ENCODE peak calls at places on chromosomes 7 and 10, in seven cellular contexts. L is BE2C, Q is aorta, P is tibial nerve, F is lower lobe of right lung, N is upper lobe of right lung, X is hepatocyte. Y is an unnamed sample.

GRCh38 chr10:69666756-69667155 is 36.7 kb downstream of the FAM241B start:
- DNase-seq in P (no peak), N (no peak), L (no peak), Q (no peak), F (no peak), X (no peak), Y (no peak)

GRCh38 chr10:125144693-125145623 is 15.4 kb downstream of the CTBP2 start:
- DNase-seq in N (no peak), F (peak; percentile 59), Q (peak; percentile 77), X (no peak), P (no peak), L (peak; percentile 41), Y (peak; percentile 57)

GRCh38 chr10:110778221-110778620 is 93.5 kb upstream of the PDCD4 start:
- DNase-seq in F (no peak), L (no peak), N (no peak), Q (no peak), X (no peak), P (no peak), Y (no peak)

GRCh38 chr10:77325233-77325537 is 312.4 kb downstream of the KCNMA1 start:
- DNase-seq in X (no peak), Q (no peak), L (no peak), N (no peak), P (no peak), F (no peak), Y (no peak)

GRCh38 chr7:148262721-148263229 is 327.8 kb upstream of the C7orf33 start:
- DNase-seq in P (peak; percentile 58), F (peak; percentile 56), X (peak; percentile 81), N (peak; percentile 71), L (peak; percentile 78), Q (peak; percentile 88), Y (peak; percentile 32)

GRCh38 chr10:75019360-75019759 is 92.1 kb upstream of the SAMD8 start:
- DNase-seq in N (no peak), L (no peak), Q (no peak), F (no peak), X (no peak), P (no peak), Y (no peak)

GRCh38 chr7:31029251-31029650 is 22.9 kb upstream of the ADCYAP1R1 start:
- DNase-seq in Q (no peak), X (no peak), P (no peak), N (no peak), L (no peak), F (no peak), Y (no peak)

GRCh38 chr10:36181421-36181820 is 539.3 kb upstream of the FZD8 start:
- DNase-seq in L (no peak), Q (no peak), X (no peak), F (no peak), P (no peak), N (no peak), Y (no peak)

GRCh38 chr7:19815546-19815945 is 42.1 kb upstream of the TMEM196 start:
- DNase-seq in F (no peak), L (no peak), X (no peak), N (no peak), Q (no peak), P (no peak), Y (no peak)

GRCh38 chr10:69657417-69657816 is 27.4 kb downstream of the FAM241B start:
- DNase-seq in L (no peak), P (no peak), F (peak; percentile 19), Q (no peak), X (no peak), N (no peak), Y (no peak)

GRCh38 chr10:111824128-111824527 is 359.4 kb downstream of the GPAM start:
- DNase-seq in Q (no peak), F (no peak), N (no peak), L (no peak), X (no peak), P (no peak), Y (no peak)

GRCh38 chr7:7641129-7641663 is 644 bp downstream of the UMAD1 start:
- DNase-seq in X (peak; percentile 15), Q (no peak), P (no peak), L (peak; percentile 16), N (no peak), F (no peak), Y (no peak)

GRCh38 chr7:130180571-130180971 is 24.6 kb downstream of the TMEM209 start:
- DNase-seq in N (no peak), P (no peak), Q (no peak), L (no peak), F (no peak), X (no peak), Y (no peak)

GRCh38 chr10:12502526-12503274 is 153.4 kb downstream of the CAMK1D start:
- DNase-seq in P (no peak), L (no peak), F (no peak), N (peak; percentile 46), Q (peak; percentile 57), X (no peak), Y (no peak)

GRCh38 chr7:112362796-112363195 is 87.5 kb upstream of the IFRD1 start:
- DNase-seq in X (no peak), L (no peak), N (no peak), Q (no peak), P (no peak), F (peak; percentile 51), Y (no peak)

GRCh38 chr10:2303169-2303568 is 565.8 kb upstream of the ADARB2 start:
- DNase-seq in L (no peak), Q (no peak), X (no peak), F (no peak), P (no peak), N (no peak), Y (no peak)

GRCh38 chr10:57741751-57742150 is 525.9 kb downstream of the IPMK start:
- DNase-seq in X (no peak), N (no peak), F (no peak), P (no peak), Q (no peak), L (no peak), Y (no peak)

DNA sequence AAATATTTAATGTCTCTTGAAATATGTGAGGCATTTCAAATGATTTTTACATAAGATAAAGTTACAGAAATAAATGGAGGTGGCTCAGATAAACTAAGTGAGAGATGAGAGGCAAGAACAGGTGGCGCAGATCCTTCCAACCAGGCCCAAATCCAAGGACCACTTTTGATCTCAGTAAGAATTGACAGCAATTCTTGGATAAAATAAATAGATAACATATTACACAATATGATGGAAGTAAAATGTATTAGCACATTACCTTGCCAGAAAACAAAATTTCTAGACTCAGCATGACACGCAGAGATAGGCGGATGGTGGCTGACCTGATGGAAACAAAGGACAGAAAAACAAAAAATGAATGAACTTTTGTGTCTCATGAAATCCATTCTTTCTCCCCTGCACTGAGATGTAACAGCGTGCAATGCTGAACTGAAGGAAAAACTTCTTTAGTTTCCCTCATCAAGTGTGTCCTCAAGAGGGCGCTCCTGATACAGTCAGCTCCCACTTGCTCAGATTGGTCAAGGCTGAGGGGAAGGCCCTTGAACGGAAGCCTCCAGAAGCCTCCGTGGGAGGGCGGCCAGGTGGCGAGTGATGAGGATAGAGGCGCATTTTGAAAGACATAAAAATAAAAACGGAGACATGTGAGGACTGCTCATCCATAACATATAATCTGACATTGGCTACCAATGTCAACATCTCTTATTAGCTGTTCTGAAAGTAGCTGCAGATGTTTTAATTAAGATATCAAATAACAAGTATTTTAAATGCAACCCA is 62.8 kb upstream of the GSDME start:
- DNase-seq in L (peak; percentile 87), X (peak; percentile 92), P (peak; percentile 52), N (peak; percentile 81), Q (peak; percentile 86), F (peak; percentile 80), Y (peak; percentile 86)
- H3K36me3 ChIP-seq in L (peaks cover 26% of the 10 kb centered on the region), X (no peaks in the 10 kb centered on the region), P (no peaks in the 10 kb centered on the region), N (no peaks in the 10 kb centered on the region), Q (peaks cover 2% of the 10 kb centered on the region), F (peaks cover 16% of the 10 kb centered on the region), Y (no peaks in the 10 kb centered on the region)

GRCh38 chr7:156673902-156674301 is 33.3 kb downstream of the RNF32 start:
- DNase-seq in P (no peak), N (no peak), Q (no peak), L (no peak), F (no peak), X (no peak), Y (no peak)

GRCh38 chr7:156676263-156676662 is 35.7 kb downstream of the RNF32 start:
- DNase-seq in F (no peak), L (no peak), X (no peak), N (no peak), Q (no peak), P (no peak), Y (no peak)

GRCh38 chr7:156675721-156676120 is 35.1 kb downstream of the RNF32 start:
- DNase-seq in N (no peak), F (no peak), L (no peak), X (no peak), Q (no peak), P (no peak), Y (no peak)

GRCh38 chr7:156680281-156680680 is 39.7 kb downstream of the RNF32 start:
- DNase-seq in L (no peak), X (no peak), F (no peak), N (no peak), P (no peak), Q (no peak), Y (no peak)

GRCh38 chr7:156677655-156678054 is 37.1 kb downstream of the RNF32 start:
- DNase-seq in L (no peak), F (no peak), N (no peak), X (no peak), Q (no peak), P (no peak), Y (no peak)
- H3K36me3 ChIP-seq in L (peaks cover 7% of the 10 kb centered on the region), F (peaks cover 49% of the 10 kb centered on the region), N (peaks cover 52% of the 10 kb centered on the region), X (no peaks in the 10 kb centered on the region), Q (peaks cover 12% of the 10 kb centered on the region), P (no peaks in the 10 kb centered on the region), Y (no peaks in the 10 kb centered on the region)

GRCh38 chr7:100027197-100027596 is 11.8 kb downstream of the ZKSCAN1 start:
- DNase-seq in F (no peak), P (no peak), X (no peak), Q (no peak), N (no peak), L (no peak), Y (no peak)
- H3K36me3 ChIP-seq in F (peaks cover 97% of the 10 kb centered on the region), P (peaks cover 16% of the 10 kb centered on the region), X (no peaks in the 10 kb centered on the region), Q (peaks cover 18% of the 10 kb centered on the region), N (peaks cover 89% of the 10 kb centered on the region), L (peaks cover 47% of the 10 kb centered on the region), Y (peaks cover 82% of the 10 kb centered on the region)

GRCh38 chr7:36855330-36855729 is 131.0 kb upstream of the AOAH start:
- DNase-seq in L (no peak), N (no peak), X (no peak), Q (no peak), P (no peak), F (no peak), Y (no peak)
- H3K36me3 ChIP-seq in L (no peaks in the 10 kb centered on the region), N (peaks cover 29% of the 10 kb centered on the region), X (no peaks in the 10 kb centered on the region), Q (no peaks in the 10 kb centered on the region), P (peaks cover 9% of the 10 kb centered on the region), F (peaks cover 36% of the 10 kb centered on the region), Y (no peaks in the 10 kb centered on the region)

Y was measured in SJSA1.